ENCODE peak calls at places on chromosome 2, in seven cellular contexts. E is neuronal stem cell, W is H9, G is H1, L is mesendoderm, Q is trophoblast cell, T is mesenchymal stem cell. Z is an unnamed sample.

GRCh38 chr2:101114815-101115214 is 36.4 kb downstream of the TBC1D8 start:
- DNase-seq in E (no peak), W (no peak), G (no peak), L (no peak), Q (no peak), T (no peak), Z (no peak)

GRCh38 chr2:224210495-224211472 is 171.7 kb upstream of the SERPINE2 start:
- DNase-seq in E (no peak), W (no peak), G (no peak), L (peak), Q (peak), T (no peak), Z (no peak)

GRCh38 chr2:239561448-239562001 is 160.7 kb upstream of the HDAC4 start:
- DNase-seq in E (no peak), W (no peak), G (no peak), L (no peak), Q (no peak), T (no peak), Z (no peak)

GRCh38 chr2:130183500-130184373 is 1.7 kb downstream of the MZT2B start:
- DNase-seq in E (peak), W (no peak), G (no peak), L (peak), Q (no peak), T (peak), Z (peak)

GRCh38 chr2:41966431-41966893 is 81.4 kb upstream of the PKDCC start:
- DNase-seq in E (no peak), W (no peak), G (no peak), L (no peak), Q (peak), T (peak), Z (peak)

GRCh38 chr2:42238644-42239288 is 69.6 kb downstream of the EML4 start:
- DNase-seq in E (no peak), W (peak), G (peak), L (peak), Q (peak), T (peak), Z (no peak)

GRCh38 chr2:135875491-135876065 is 665 bp downstream of the MCM6 start:
- DNase-seq in E (peak), W (peak), G (no peak), L (peak), Q (peak), T (peak), Z (peak)

GRCh38 chr2:160493227-160494028 is at the start of gene RBMS1:
- DNase-seq in E (peak), W (peak), G (no peak), L (peak), Q (peak), T (peak), Z (peak)

GRCh38 chr2:134193006-134193405 is 60.9 kb upstream of the MGAT5 start:
- DNase-seq in E (no peak), W (no peak), G (no peak), L (peak), Q (no peak), T (peak), Z (peak)

GRCh38 chr2:132582360-132582759 is 87.6 kb downstream of the LYPD1 start:
- DNase-seq in E (no peak), W (peak), G (no peak), L (no peak), Q (no peak), T (no peak), Z (peak)

GRCh38 chr2:12861344-12861942 is 144.7 kb downstream of the TRIB2 start:
- DNase-seq in E (no peak), W (no peak), G (no peak), L (no peak), Q (no peak), T (peak), Z (peak)

GRCh38 chr2:105388971-105389381 is 9.9 kb downstream of the FHL2 start:
- DNase-seq in E (no peak), W (no peak), G (no peak), L (no peak), Q (peak), T (peak), Z (peak)

GRCh38 chr2:6412533-6413085 is 453.1 kb downstream of the CMPK2 start:
- DNase-seq in E (no peak), W (no peak), G (no peak), L (no peak), Q (no peak), T (peak), Z (peak)

GRCh38 chr2:15912203-15912602 is 28.1 kb upstream of the MYCN start:
- DNase-seq in E (no peak), W (no peak), G (no peak), L (no peak), Q (peak), T (peak), Z (peak)

GRCh38 chr2:3823748-3824147 is 120.4 kb downstream of the DCDC2C start:
- DNase-seq in E (no peak), W (no peak), G (no peak), L (no peak), Q (no peak), T (no peak), Z (peak)

GRCh38 chr2:1910562-1911256 is 166.4 kb upstream of the PXDN start:
- DNase-seq in E (no peak), W (no peak), G (no peak), L (peak), Q (no peak), T (no peak), Z (no peak)

GRCh38 chr2:190862591-190862991 is 18.0 kb upstream of the GLS start:
- DNase-seq in E (no peak), W (no peak), G (no peak), L (no peak), Q (peak), T (peak), Z (peak)

GRCh38 chr2:169485650-169486138 is 6.4 kb downstream of the BBS5 start:
- DNase-seq in E (no peak), W (no peak), G (no peak), L (no peak), Q (no peak), T (no peak), Z (no peak)

GRCh38 chr2:100422320-100422719 is 4.9 kb upstream of the CHST10 start:
- DNase-seq in E (no peak), W (peak), G (no peak), L (peak), Q (peak), T (peak), Z (peak)

GRCh38 chr2:214410128-214410775 is 602 bp upstream of the VWC2L start:
- DNase-seq in E (no peak), W (no peak), G (no peak), L (no peak), Q (no peak), T (no peak), Z (no peak)

GRCh38 chr2:11656252-11656651 is 13.7 kb downstream of the NTSR2 start:
- DNase-seq in E (no peak), W (no peak), G (no peak), L (no peak), Q (no peak), T (no peak), Z (no peak)

GRCh38 chr2:83069724-83070123 is 1389.4 kb downstream of the SUCLG1 start:
- DNase-seq in E (no peak), W (no peak), G (no peak), L (no peak), Q (no peak), T (peak), Z (peak)

GRCh38 chr2:229342376-229342775 is 71.3 kb upstream of the PID1 start:
- DNase-seq in E (peak), W (peak), G (peak), L (peak), Q (peak), T (no peak), Z (no peak)

GRCh38 chr2:70596739-70597138 is 43.1 kb upstream of the TGFA start:
- DNase-seq in E (no peak), W (no peak), G (no peak), L (no peak), Q (no peak), T (peak), Z (no peak)

GRCh38 chr2:19542796-19543195 is 184.4 kb upstream of the OSR1 start:
- DNase-seq in E (no peak), W (no peak), G (no peak), L (no peak), Q (no peak), T (no peak), Z (no peak)

GRCh38 chr2:92074549-92074898 is 2796.7 kb upstream of the TEKT4 start:
- DNase-seq in E (no peak), W (peak), G (no peak), L (no peak), Q (no peak), T (no peak), Z (no peak)

GRCh38 chr2:40292291-40292690 is 159.6 kb downstream of the SLC8A1 start:
- DNase-seq in E (no peak), W (no peak), G (no peak), L (no peak), Q (no peak), T (no peak), Z (no peak)

GRCh38 chr2:204947448-204947847 is 402.2 kb downstream of the PARD3B start:
- DNase-seq in E (no peak), W (no peak), G (no peak), L (no peak), Q (peak), T (no peak), Z (no peak)

GRCh38 chr2:40450066-40450841 is 1.6 kb downstream of the SLC8A1 start:
- DNase-seq in E (no peak), W (no peak), G (no peak), L (peak), Q (peak), T (peak), Z (peak)

GRCh38 chr2:15407666-15408065 is 153.5 kb downstream of the NBAS start:
- DNase-seq in E (no peak), W (no peak), G (no peak), L (no peak), Q (no peak), T (no peak), Z (no peak)

GRCh38 chr2:128090575-128090908 is 458 bp upstream of the UGGT1 start:
- DNase-seq in E (no peak), W (no peak), G (no peak), L (no peak), Q (no peak), T (no peak), Z (no peak)

GRCh38 chr2:234808907-234809306 is 142.9 kb upstream of the SH3BP4 start:
- DNase-seq in E (no peak), W (no peak), G (no peak), L (no peak), Q (no peak), T (no peak), Z (no peak)

GRCh38 chr2:209809256-209809655 is 37.6 kb downstream of the UNC80 start:
- DNase-seq in E (no peak), W (no peak), G (no peak), L (no peak), Q (no peak), T (no peak), Z (no peak)

GRCh38 chr2:237262838-237263771 is 150.9 kb downstream of the COL6A3 start:
- DNase-seq in E (no peak), W (no peak), G (no peak), L (no peak), Q (peak), T (peak), Z (peak)

GRCh38 chr2:145379934-145380333 is 860.0 kb upstream of the ZEB2 start:
- DNase-seq in E (no peak), W (no peak), G (no peak), L (no peak), Q (no peak), T (peak), Z (no peak)

GRCh38 chr2:1900736-1901135 is 156.4 kb upstream of the PXDN start:
- DNase-seq in E (no peak), W (peak), G (peak), L (peak), Q (no peak), T (no peak), Z (no peak)

GRCh38 chr2:146417942-146418341 is 1426.9 kb upstream of the ACVR2A start:
- DNase-seq in E (no peak), W (no peak), G (no peak), L (no peak), Q (no peak), T (no peak), Z (no peak)

GRCh38 chr2:43343573-43344304 is 117.3 kb upstream of the ZFP36L2 start:
- DNase-seq in E (no peak), W (no peak), G (no peak), L (peak), Q (no peak), T (peak), Z (peak)

GRCh38 chr2:230700447-230700846 is 12.2 kb upstream of the CAB39 start:
- DNase-seq in E (no peak), W (no peak), G (no peak), L (no peak), Q (no peak), T (peak), Z (no peak)

GRCh38 chr2:220539481-220539880 is 912.1 kb downstream of the SLC4A3 start:
- DNase-seq in E (no peak), W (no peak), G (no peak), L (no peak), Q (no peak), T (no peak), Z (no peak)

GRCh38 chr2:220544049-220544448 is 916.6 kb downstream of the SLC4A3 start:
- DNase-seq in E (no peak), W (no peak), G (no peak), L (no peak), Q (no peak), T (no peak), Z (no peak)
- H2AK5ac ChIP-seq in E (no peak), W (no peak), G (no peak), L (no peak), Q (no peak), T (no peak), Z (no peak)

DNA sequence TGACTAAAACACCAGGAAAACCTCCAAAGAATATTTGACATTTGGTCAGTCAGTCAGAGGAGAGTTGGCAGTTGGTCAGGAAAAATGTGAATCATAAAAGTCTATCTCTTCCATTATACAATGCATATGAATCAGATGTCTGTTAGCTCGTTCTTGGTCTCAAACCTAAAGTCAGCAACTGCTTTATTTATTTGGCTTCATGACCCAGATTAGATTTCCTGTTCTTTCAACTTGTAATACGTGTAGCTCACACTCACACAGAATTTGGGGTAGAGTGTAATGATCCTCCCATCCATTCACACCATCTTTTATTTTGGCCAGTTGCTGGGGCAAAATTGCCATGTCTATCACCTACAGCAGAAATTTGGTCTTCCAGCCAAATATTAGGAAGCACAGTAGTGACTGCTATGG is 81.9 kb upstream of the COL5A2 start:
- DNase-seq in E (no peak), W (no peak), G (no peak), L (peak), Q (no peak), T (no peak), Z (peak)
- H2AK5ac ChIP-seq in E (no peak), W (no peak), G (no peak), L (no peak), Q (no peak), T (no peak), Z (no peak)

DNA sequence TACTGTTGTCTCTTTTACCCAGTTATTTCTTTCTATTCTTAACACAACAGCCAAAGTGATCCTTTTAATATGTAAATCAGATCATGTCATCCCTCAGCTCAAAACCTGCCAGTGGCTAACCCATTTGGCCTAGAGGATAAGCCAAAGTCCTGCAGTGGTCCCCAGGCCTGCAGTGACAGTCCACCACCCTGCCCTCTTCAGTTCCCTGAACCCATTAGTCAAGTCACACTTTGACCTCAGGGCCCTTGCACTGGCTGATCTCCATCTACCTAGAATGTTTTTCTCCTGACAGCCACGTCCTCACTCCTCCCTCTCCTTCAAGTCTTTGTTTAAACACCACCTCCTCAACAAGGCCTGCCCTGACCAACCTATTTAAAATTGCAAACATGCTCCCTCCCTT is 9.5 kb downstream of the MREG start:
- DNase-seq in E (no peak), W (no peak), G (no peak), L (no peak), Q (no peak), T (no peak), Z (no peak)
- H2AK5ac ChIP-seq in E (no peak), W (no peak), G (no peak), L (no peak), Q (no peak), T (no peak), Z (no peak)

DNA sequence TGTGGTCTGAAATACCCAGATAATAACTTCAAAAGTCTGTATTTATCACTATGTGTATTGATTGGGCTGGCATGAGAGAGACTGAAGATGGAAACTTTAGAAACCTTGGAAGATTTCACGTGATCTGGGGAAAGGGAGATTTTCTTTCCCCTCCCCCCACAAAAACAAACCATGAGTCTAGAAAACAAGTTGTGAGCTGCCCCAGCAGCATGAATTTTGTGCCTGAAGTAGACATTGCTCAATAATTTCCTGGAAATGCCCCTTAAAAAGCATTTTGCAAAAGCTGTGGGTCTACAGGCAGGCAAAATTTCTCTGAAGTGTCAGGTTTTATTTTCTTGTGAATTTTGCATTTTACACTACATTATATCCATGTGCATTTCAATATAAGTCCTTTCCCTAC is 101.8 kb downstream of the ETAA1 start:
- DNase-seq in E (no peak), W (no peak), G (no peak), L (no peak), Q (no peak), T (no peak), Z (no peak)
- H2AK5ac ChIP-seq in E (no peak), W (no peak), G (no peak), L (no peak), Q (no peak), T (no peak), Z (no peak)

GRCh38 chr2:23387221-23387550 is 2.2 kb downstream of the KLHL29 start:
- DNase-seq in E (no peak), W (no peak), G (no peak), L (peak), Q (peak), T (no peak), Z (peak)
- H2AK5ac ChIP-seq in E (no peak), W (no peak), G (no peak), L (no peak), Q (no peak), T (no peak), Z (no peak)

GRCh38 chr2:73707058-73707457 is 30.1 kb downstream of the TPRKB start:
- DNase-seq in E (no peak), W (no peak), G (no peak), L (peak), Q (no peak), T (no peak), Z (no peak)
- H2AK5ac ChIP-seq in E (no peak), W (no peak), G (no peak), L (no peak), Q (no peak), T (no peak), Z (no peak)